ENCODE peak calls at places on chromosomes 2 and 18, in six cellular contexts. H, A, P, N, B and M are unnamed samples.

GRCh38 chr2:151619337-151619989 is 114.8 kb downstream of the NEB start:
- DNase-seq in H (peak; percentile 47), A (no peak), P (peak; percentile 34), N (peak; percentile 56), B (peak; percentile 65), M (no peak)

GRCh38 chr2:211729433-211729832 is 809.2 kb downstream of the ERBB4 start:
- DNase-seq in H (no peak), A (no peak), P (no peak), N (no peak), B (no peak), M (no peak)

GRCh38 chr2:219209236-219209635 is 2.7 kb downstream of the ZFAND2B start:
- DNase-seq in H (no peak), A (no peak), P (no peak), N (no peak), B (no peak), M (peak; percentile 62)

GRCh38 chr2:144659731-144660275 is 139.9 kb upstream of the ZEB2 start:
- DNase-seq in H (peak; percentile 99), A (peak; percentile 94), P (peak; percentile 99), N (peak; percentile 95), B (peak; percentile 88), M (no peak)

GRCh38 chr2:134375935-134376334 is 122.1 kb downstream of the MGAT5 start:
- DNase-seq in H (peak; percentile 78), A (peak; percentile 32), P (peak; percentile 67), N (peak; percentile 90), B (no peak), M (no peak)

GRCh38 chr2:12684471-12684936 is 32.2 kb upstream of the TRIB2 start:
- DNase-seq in H (peak; percentile 73), A (peak; percentile 64), P (peak; percentile 64), N (peak; percentile 22), B (no peak), M (no peak)

GRCh38 chr2:218031261-218031660 is 28.5 kb upstream of the TNS1 start:
- DNase-seq in H (no peak), A (no peak), P (no peak), N (no peak), B (no peak), M (no peak)

GRCh38 chr2:159109552-159109951 is 141.1 kb downstream of the TANC1 start:
- DNase-seq in H (no peak), A (no peak), P (no peak), N (no peak), B (no peak), M (no peak)

GRCh38 chr2:33297748-33298035 is 178.8 kb upstream of the RASGRP3 start:
- DNase-seq in H (no peak), A (no peak), P (no peak), N (peak; percentile 9), B (no peak), M (no peak)

GRCh38 chr18:57743008-57743407 is 60.1 kb downstream of the ATP8B1 start:
- DNase-seq in H (peak; percentile 95), A (peak; percentile 93), P (peak; percentile 93), N (no peak), B (no peak), M (no peak)

GRCh38 chr2:104658840-104659591 is 194.9 kb upstream of the POU3F3 start:
- DNase-seq in H (no peak), A (no peak), P (no peak), N (no peak), B (no peak), M (peak; percentile 69)

GRCh38 chr2:9463698-9464034 is 10.7 kb upstream of the IAH1 start:
- DNase-seq in H (peak; percentile 65), A (no peak), P (peak; percentile 50), N (peak; percentile 39), B (no peak), M (no peak)

GRCh38 chr18:23354625-23355024 is 98.5 kb upstream of the RIOK3 start:
- DNase-seq in H (peak; percentile 84), A (peak; percentile 51), P (peak; percentile 81), N (peak; percentile 61), B (peak; percentile 50), M (no peak)

GRCh38 chr2:20027715-20028434 is 15.4 kb upstream of the MATN3 start:
- DNase-seq in H (peak; percentile 68), A (peak; percentile 53), P (peak; percentile 63), N (peak; percentile 60), B (no peak), M (no peak)

GRCh38 chr2:191845876-191846786 is 757 bp downstream of the CAVIN2 start:
- DNase-seq in H (no peak), A (no peak), P (no peak), N (no peak), B (peak; percentile 68), M (peak; percentile 77)

GRCh38 chr2:191847764-191848163 is 876 bp upstream of the CAVIN2 start:
- DNase-seq in H (no peak), A (no peak), P (no peak), N (no peak), B (no peak), M (no peak)

GRCh38 chr2:191845248-191845715 is 1.6 kb downstream of the CAVIN2 start:
- DNase-seq in H (no peak), A (no peak), P (no peak), N (no peak), B (peak; percentile 49), M (peak; percentile 75)

GRCh38 chr2:191846787-191847620 is at the start of gene CAVIN2:
- DNase-seq in H (peak; percentile 72), A (peak; percentile 76), P (peak; percentile 61), N (peak; percentile 80), B (peak; percentile 70), M (peak; percentile 71)

DNA sequence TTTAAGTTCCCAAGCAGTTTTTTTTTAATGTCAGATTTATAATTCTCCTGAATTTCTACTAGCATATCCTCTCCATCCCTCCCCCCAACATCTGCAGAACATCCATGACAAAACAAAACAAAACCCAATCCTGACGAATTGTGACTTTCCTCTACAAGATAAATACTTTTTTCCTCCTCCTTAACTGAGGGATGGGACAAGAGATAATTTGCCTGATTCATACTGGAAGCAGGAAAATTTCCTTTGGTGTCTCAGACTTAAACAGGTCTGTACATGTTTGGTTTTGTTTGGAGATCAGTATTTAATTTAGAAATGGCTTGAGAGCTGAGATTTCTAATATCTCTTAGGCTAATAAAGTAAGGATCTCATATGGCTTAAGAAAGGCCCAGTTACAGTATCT is 2.2 kb downstream of the CAVIN2 start:
- DNase-seq in H (no peak), A (peak; percentile 26), P (no peak), N (no peak), B (no peak), M (no peak)
- H3K9ac ChIP-seq in H (no peak overlapping the region), A (peak overlapping the region; percentile 1), P (no peak overlapping the region), N (peak overlapping the region; percentile 73), B (peak overlapping the region; percentile 75), M (no peak overlapping the region)

GRCh38 chr2:153071090-153071489 is 352.7 kb downstream of the ARL6IP6 start:
- DNase-seq in H (no peak), A (no peak), P (no peak), N (no peak), B (no peak), M (no peak)
- H3K9ac ChIP-seq in H (no peak overlapping the region), A (no peak overlapping the region), P (no peak overlapping the region), N (no peak overlapping the region), B (no peak overlapping the region), M (no peak overlapping the region)

GRCh38 chr2:169928463-169928864 is 101.2 kb downstream of the UBR3 start:
- DNase-seq in H (peak; percentile 40), A (peak; percentile 61), P (peak; percentile 29), N (peak; percentile 62), B (peak; percentile 67), M (no peak)

GRCh38 chr2:169925968-169926367 is 98.7 kb downstream of the UBR3 start:
- DNase-seq in H (no peak), A (no peak), P (no peak), N (no peak), B (peak; percentile 88), M (no peak)

GRCh38 chr2:169923977-169924376 is 96.7 kb downstream of the UBR3 start:
- DNase-seq in H (peak; percentile 17), A (no peak), P (peak; percentile 11), N (no peak), B (no peak), M (no peak)
- H3K9ac ChIP-seq in H (no peak overlapping the region), A (no peak overlapping the region), P (no peak overlapping the region), N (no peak overlapping the region), B (no peak overlapping the region), M (no peak overlapping the region)

DNA sequence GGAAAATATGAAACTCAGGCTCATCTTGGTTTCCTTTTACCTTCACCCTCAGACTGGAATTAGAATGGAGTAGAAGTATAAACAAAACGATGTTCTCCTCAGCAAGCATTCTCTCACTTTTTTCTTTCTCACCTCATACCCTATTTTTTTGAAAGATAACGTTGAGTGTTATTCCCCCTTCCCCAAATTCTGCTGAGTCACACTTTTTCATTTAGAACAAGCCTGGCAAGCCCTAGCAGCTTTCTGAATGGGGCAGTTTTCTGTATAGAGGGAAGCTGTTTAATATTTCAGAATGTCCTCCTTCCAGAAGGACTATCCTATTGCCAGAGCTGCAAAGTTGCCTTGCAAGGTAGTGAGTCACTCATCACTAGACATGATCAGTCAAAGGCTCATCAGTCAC is 416.0 kb downstream of the RNF144A start:
- DNase-seq in H (no peak), A (no peak), P (no peak), N (no peak), B (no peak), M (no peak)
- H3K9ac ChIP-seq in H (no peak overlapping the region), A (no peak overlapping the region), P (no peak overlapping the region), N (no peak overlapping the region), B (no peak overlapping the region), M (no peak overlapping the region)